ENCODE peak calls at places on chromosome 21, in six cellular contexts. One of them, this sample, is unnamed.

GRCh38 chr21:36784942-36785341 is 86.0 kb downstream of the SIM2 start:
- DNase-seq in trophoblast cell: no peak
- DNase-seq in H9: no peak
- DNase-seq in IMR-90: no peak
- DNase-seq in H1: no peak
- DNase-seq in mesenchymal stem cell: no peak
- DNase-seq in this sample: no peak

GRCh38 chr21:26717146-26717739 is 128.0 kb downstream of the ADAMTS1 start:
- DNase-seq in trophoblast cell: no peak
- DNase-seq in H9: no peak
- DNase-seq in IMR-90: peak
- DNase-seq in H1: no peak
- DNase-seq in mesenchymal stem cell: peak
- DNase-seq in this sample: no peak

GRCh38 chr21:42044871-42045495 is 26.1 kb upstream of the UMODL1 start:
- DNase-seq in trophoblast cell: no peak
- DNase-seq in H9: no peak
- DNase-seq in IMR-90: no peak
- DNase-seq in H1: no peak
- DNase-seq in mesenchymal stem cell: no peak
- DNase-seq in this sample: no peak

GRCh38 chr21:25563399-25564116 is 43.7 kb downstream of the MRPL39 start:
- DNase-seq in trophoblast cell: no peak
- DNase-seq in H9: no peak
- DNase-seq in IMR-90: no peak
- DNase-seq in H1: no peak
- DNase-seq in mesenchymal stem cell: peak
- DNase-seq in this sample: no peak

GRCh38 chr21:37071561-37072238 is 1.2 kb downstream of the PIGP start:
- DNase-seq in trophoblast cell: peak
- DNase-seq in H9: no peak
- DNase-seq in IMR-90: peak
- DNase-seq in H1: no peak
- DNase-seq in mesenchymal stem cell: peak
- DNase-seq in this sample: no peak

GRCh38 chr21:27379381-27379780 is 412.5 kb upstream of the ADAMTS5 start:
- DNase-seq in trophoblast cell: no peak
- DNase-seq in H9: no peak
- DNase-seq in IMR-90: no peak
- DNase-seq in H1: no peak
- DNase-seq in mesenchymal stem cell: no peak
- DNase-seq in this sample: no peak

GRCh38 chr21:35587841-35588390 is 472.4 kb downstream of the SETD4 start:
- DNase-seq in trophoblast cell: no peak
- DNase-seq in H9: no peak
- DNase-seq in IMR-90: no peak
- DNase-seq in H1: no peak
- DNase-seq in mesenchymal stem cell: no peak
- DNase-seq in this sample: no peak

GRCh38 chr21:41425954-41426655 is at the start of gene MX1:
- DNase-seq in trophoblast cell: peak
- DNase-seq in H9: peak
- DNase-seq in IMR-90: peak
- DNase-seq in H1: peak
- DNase-seq in mesenchymal stem cell: peak
- DNase-seq in this sample: no peak

GRCh38 chr21:35737899-35738341 is 322.4 kb downstream of the SETD4 start:
- DNase-seq in trophoblast cell: no peak
- DNase-seq in H9: no peak
- DNase-seq in IMR-90: no peak
- DNase-seq in H1: no peak
- DNase-seq in mesenchymal stem cell: peak
- DNase-seq in this sample: no peak

GRCh38 chr21:36684957-36685714 is 13.8 kb upstream of the SIM2 start:
- DNase-seq in trophoblast cell: no peak
- DNase-seq in H9: no peak
- DNase-seq in IMR-90: no peak
- DNase-seq in H1: no peak
- DNase-seq in mesenchymal stem cell: no peak
- DNase-seq in this sample: no peak

GRCh38 chr21:16587671-16588379 is 858.0 kb downstream of the USP25 start:
- DNase-seq in trophoblast cell: no peak
- DNase-seq in H9: no peak
- DNase-seq in IMR-90: peak
- DNase-seq in H1: no peak
- DNase-seq in mesenchymal stem cell: peak
- DNase-seq in this sample: no peak

GRCh38 chr21:44949161-44950015 is 9.6 kb downstream of the SLX9 start:
- DNase-seq in trophoblast cell: peak
- DNase-seq in H9: peak
- DNase-seq in IMR-90: peak
- DNase-seq in H1: peak
- DNase-seq in mesenchymal stem cell: peak
- DNase-seq in this sample: peak

GRCh38 chr21:42439284-42440186 is 35.8 kb downstream of the UBASH3A start:
- DNase-seq in trophoblast cell: no peak
- DNase-seq in H9: no peak
- DNase-seq in IMR-90: no peak
- DNase-seq in H1: no peak
- DNase-seq in mesenchymal stem cell: no peak
- DNase-seq in this sample: no peak

GRCh38 chr21:25536752-25537151 is 70.5 kb downstream of the MRPL39 start:
- DNase-seq in trophoblast cell: no peak
- DNase-seq in H9: no peak
- DNase-seq in IMR-90: no peak
- DNase-seq in H1: no peak
- DNase-seq in mesenchymal stem cell: no peak
- DNase-seq in this sample: no peak

GRCh38 chr21:31530918-31531705 is 128.4 kb upstream of the SOD1 start:
- DNase-seq in trophoblast cell: no peak
- DNase-seq in H9: no peak
- DNase-seq in IMR-90: no peak
- DNase-seq in H1: no peak
- DNase-seq in mesenchymal stem cell: no peak
- DNase-seq in this sample: no peak

GRCh38 chr21:32728455-32729237 is 833 bp upstream of the SYNJ1 start:
- DNase-seq in trophoblast cell: no peak
- DNase-seq in H9: no peak
- DNase-seq in IMR-90: no peak
- DNase-seq in H1: no peak
- DNase-seq in mesenchymal stem cell: no peak
- DNase-seq in this sample: no peak

GRCh38 chr21:37700641-37701202 is 215.5 kb downstream of the KCNJ6 start:
- DNase-seq in trophoblast cell: peak
- DNase-seq in H9: peak
- DNase-seq in IMR-90: peak
- DNase-seq in H1: peak
- DNase-seq in mesenchymal stem cell: peak
- DNase-seq in this sample: peak

GRCh38 chr21:32015740-32016139 is 142.9 kb downstream of the HUNK start:
- DNase-seq in trophoblast cell: no peak
- DNase-seq in H9: no peak
- DNase-seq in IMR-90: no peak
- DNase-seq in H1: no peak
- DNase-seq in mesenchymal stem cell: no peak
- DNase-seq in this sample: no peak

GRCh38 chr21:31630062-31630711 is 29.3 kb upstream of the SOD1 start:
- DNase-seq in trophoblast cell: peak
- DNase-seq in H9: no peak
- DNase-seq in IMR-90: peak
- DNase-seq in H1: no peak
- DNase-seq in mesenchymal stem cell: peak
- DNase-seq in this sample: no peak

GRCh38 chr21:41360072-41360821 is 1.6 kb upstream of the MX2 start:
- DNase-seq in trophoblast cell: peak
- DNase-seq in H9: peak
- DNase-seq in IMR-90: peak
- DNase-seq in H1: no peak
- DNase-seq in mesenchymal stem cell: no peak
- DNase-seq in this sample: no peak

GRCh38 chr21:17527240-17527639 is 14.4 kb downstream of the CXADR start:
- DNase-seq in trophoblast cell: no peak
- DNase-seq in H9: no peak
- DNase-seq in IMR-90: peak
- DNase-seq in H1: no peak
- DNase-seq in mesenchymal stem cell: peak
- DNase-seq in this sample: no peak

GRCh38 chr21:41901099-41901498 is 22.0 kb upstream of the PRDM15 start:
- DNase-seq in trophoblast cell: no peak
- DNase-seq in H9: no peak
- DNase-seq in IMR-90: no peak
- DNase-seq in H1: no peak
- DNase-seq in mesenchymal stem cell: no peak
- DNase-seq in this sample: no peak

GRCh38 chr21:42578761-42579415 is 65.2 kb downstream of the SLC37A1 start:
- DNase-seq in trophoblast cell: no peak
- DNase-seq in H9: no peak
- DNase-seq in IMR-90: no peak
- DNase-seq in H1: no peak
- DNase-seq in mesenchymal stem cell: no peak
- DNase-seq in this sample: no peak

GRCh38 chr21:39715804-39716397 is 29.1 kb upstream of the IGSF5 start:
- DNase-seq in trophoblast cell: no peak
- DNase-seq in H9: peak
- DNase-seq in IMR-90: peak
- DNase-seq in H1: peak
- DNase-seq in mesenchymal stem cell: peak
- DNase-seq in this sample: peak

DNA sequence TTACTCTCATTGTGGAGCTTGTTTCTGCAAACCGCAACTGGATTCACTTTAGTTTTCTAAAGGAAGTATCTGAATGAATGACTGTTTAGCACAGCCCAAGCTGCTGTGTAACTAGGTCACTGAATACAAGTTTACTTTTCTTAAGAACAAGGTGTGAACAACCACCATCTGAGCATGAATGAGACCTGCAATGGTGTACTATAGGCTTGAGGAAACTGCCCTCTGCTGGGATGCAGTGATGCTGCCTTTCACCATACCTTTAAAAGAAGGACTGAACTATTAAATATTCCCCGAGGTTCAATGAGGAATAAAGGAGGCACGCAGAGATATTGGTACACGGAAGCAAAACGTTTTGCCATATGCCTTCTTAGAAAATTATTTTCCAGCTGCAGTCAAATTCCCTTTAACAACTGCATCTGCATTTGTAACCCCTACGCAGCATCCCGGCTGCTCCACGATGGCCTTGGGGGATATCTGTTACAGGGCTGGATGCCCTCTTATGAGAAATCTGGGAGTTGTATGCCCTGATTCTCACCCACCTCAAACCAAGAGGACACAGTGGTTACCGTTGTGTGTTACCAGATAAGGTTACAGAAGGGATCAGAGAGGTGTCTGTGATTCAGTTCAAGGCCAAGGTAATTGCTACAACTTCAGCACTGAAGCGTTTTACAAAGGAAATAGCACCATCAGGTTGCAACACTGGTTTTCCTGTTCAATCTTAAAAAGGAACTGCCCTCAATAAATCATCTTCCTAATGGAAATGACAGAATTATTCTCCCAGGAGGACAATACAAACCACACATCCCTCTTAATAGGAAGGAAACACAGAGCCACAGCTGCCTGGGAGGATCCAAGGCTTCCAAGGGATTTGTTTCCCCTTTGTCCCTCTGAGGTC is 470.5 kb downstream of the LTN1 start:
- DNase-seq in trophoblast cell: no peak
- DNase-seq in H9: peak
- DNase-seq in IMR-90: peak
- DNase-seq in H1: no peak
- DNase-seq in mesenchymal stem cell: peak
- DNase-seq in this sample: no peak
- H2AFZ ChIP-seq in trophoblast cell: no peak
- H2AFZ ChIP-seq in H9: no peak
- H2AFZ ChIP-seq in IMR-90: peak
- H2AFZ ChIP-seq in H1: peak
- H2AFZ ChIP-seq in mesenchymal stem cell: no peak
- H2AFZ ChIP-seq in this sample: no peak

GRCh38 chr21:43923391-43923790 is 58.4 kb downstream of the AGPAT3 start:
- DNase-seq in trophoblast cell: no peak
- DNase-seq in H9: no peak
- DNase-seq in IMR-90: peak
- DNase-seq in H1: no peak
- DNase-seq in mesenchymal stem cell: no peak
- DNase-seq in this sample: no peak

GRCh38 chr21:43919871-43920801 is 55.1 kb downstream of the AGPAT3 start:
- DNase-seq in trophoblast cell: no peak
- DNase-seq in H9: no peak
- DNase-seq in IMR-90: peak
- DNase-seq in H1: peak
- DNase-seq in mesenchymal stem cell: no peak
- DNase-seq in this sample: no peak

GRCh38 chr21:43921602-43921978 is 56.6 kb downstream of the AGPAT3 start:
- DNase-seq in trophoblast cell: no peak
- DNase-seq in H9: no peak
- DNase-seq in IMR-90: no peak
- DNase-seq in H1: no peak
- DNase-seq in mesenchymal stem cell: no peak
- DNase-seq in this sample: no peak

GRCh38 chr21:43922949-43923348 is 57.9 kb downstream of the AGPAT3 start:
- DNase-seq in trophoblast cell: no peak
- DNase-seq in H9: no peak
- DNase-seq in IMR-90: no peak
- DNase-seq in H1: no peak
- DNase-seq in mesenchymal stem cell: no peak
- DNase-seq in this sample: no peak

GRCh38 chr21:43921979-43922945 is 57.2 kb downstream of the AGPAT3 start:
- DNase-seq in trophoblast cell: no peak
- DNase-seq in H9: no peak
- DNase-seq in IMR-90: peak
- DNase-seq in H1: no peak
- DNase-seq in mesenchymal stem cell: peak
- DNase-seq in this sample: no peak
- H2AK5ac ChIP-seq in trophoblast cell: no peak
- H2AK5ac ChIP-seq in H9: no peak
- H2AK5ac ChIP-seq in IMR-90: peak
- H2AK5ac ChIP-seq in H1: peak
- H2AK5ac ChIP-seq in mesenchymal stem cell: no peak
- H2AK5ac ChIP-seq in this sample: peak

DNA sequence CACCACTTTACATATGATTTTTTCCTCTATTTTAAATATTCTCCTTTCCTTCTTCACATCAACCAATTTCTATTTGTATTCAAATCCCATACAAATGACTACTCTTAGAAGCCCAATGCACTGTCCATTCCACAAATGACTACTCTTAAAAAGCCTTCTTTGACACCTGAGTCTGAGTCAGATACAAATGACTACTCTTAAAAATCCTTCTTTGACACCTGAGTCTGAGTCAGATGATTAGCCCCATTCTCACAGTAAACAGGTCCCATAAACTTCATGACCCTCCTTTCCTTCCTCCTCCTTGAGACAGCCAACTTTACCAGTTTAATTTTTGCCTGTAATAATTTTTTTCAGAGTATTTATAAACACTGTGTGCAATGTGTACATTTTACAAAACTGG is 231.3 kb upstream of the USP25 start:
- DNase-seq in trophoblast cell: no peak
- DNase-seq in H9: no peak
- DNase-seq in IMR-90: no peak
- DNase-seq in H1: no peak
- DNase-seq in mesenchymal stem cell: no peak
- DNase-seq in this sample: no peak
- H2AFZ ChIP-seq in trophoblast cell: no peak
- H2AFZ ChIP-seq in H9: no peak
- H2AFZ ChIP-seq in IMR-90: no peak
- H2AFZ ChIP-seq in H1: no peak
- H2AFZ ChIP-seq in mesenchymal stem cell: no peak
- H2AFZ ChIP-seq in this sample: no peak

GRCh38 chr21:34129971-34130597 is 56.7 kb downstream of the MRPS6 start:
- DNase-seq in trophoblast cell: no peak
- DNase-seq in H9: peak
- DNase-seq in IMR-90: peak
- DNase-seq in H1: peak
- DNase-seq in mesenchymal stem cell: peak
- DNase-seq in this sample: peak
- H2AK5ac ChIP-seq in trophoblast cell: no peak
- H2AK5ac ChIP-seq in H9: no peak
- H2AK5ac ChIP-seq in IMR-90: peak
- H2AK5ac ChIP-seq in H1: peak
- H2AK5ac ChIP-seq in mesenchymal stem cell: peak
- H2AK5ac ChIP-seq in this sample: no peak